ENCODE peak calls at places on chromosome 9, in eight cellular contexts. J is heart right ventricle, H is heart left ventricle, V is right cardiac atrium, Z is kidney, M is NT2/D1, B is mucosa of descending colon, K is iPS DF 6.9. A is an unnamed sample. For H3K4me1, the result is how much of the 10 kb centered on the place peaks cover.

GRCh38 chr9:16671591-16672137 is 198.8 kb downstream of the BNC2 start:
- DNase-seq in M (no peak), H (no peak), J (no peak), Z (no peak), K (no peak), V (no peak), B (no peak), A (no peak)

GRCh38 chr9:15606667-15607472 is 54.0 kb downstream of the CCDC171 start:
- DNase-seq in B (no peak), M (no peak), V (no peak), H (no peak), K (no peak), Z (no peak), J (peak), A (no peak)

GRCh38 chr9:9914174-9914573 is 698.6 kb downstream of the PTPRD start:
- DNase-seq in V (no peak), B (no peak), J (no peak), H (no peak), Z (no peak), M (no peak), K (no peak), A (no peak)

GRCh38 chr9:42388846-42389245 is 205.4 kb downstream of the SPATA31A6 start:
- DNase-seq in Z (no peak), H (no peak), K (no peak), J (no peak), B (no peak), V (no peak), M (no peak), A (no peak)

GRCh38 chr9:106657951-106658350 is 205.0 kb upstream of the ZNF462 start:
- DNase-seq in K (no peak), H (no peak), M (no peak), V (no peak), B (no peak), Z (no peak), J (no peak), A (no peak)

GRCh38 chr9:34454571-34455065 is 3.8 kb downstream of the FAM219A start:
- DNase-seq in Z (no peak), M (no peak), V (peak), H (peak), B (no peak), K (no peak), J (peak), A (peak)

GRCh38 chr9:126155756-126156664 is 170.6 kb upstream of the MVB12B start:
- DNase-seq in B (no peak), H (no peak), K (no peak), Z (peak), J (no peak), V (no peak), M (no peak), A (no peak)

GRCh38 chr9:132754236-132754635 is 84.0 kb downstream of the GTF3C4 start:
- DNase-seq in Z (peak), J (no peak), M (no peak), H (no peak), B (no peak), K (no peak), V (no peak), A (no peak)

GRCh38 chr9:20253635-20254034 is 368.7 kb downstream of the MLLT3 start:
- DNase-seq in M (no peak), V (no peak), H (no peak), B (no peak), K (no peak), Z (no peak), J (no peak), A (no peak)

GRCh38 chr9:115694014-115694413 is 459.6 kb upstream of the PAPPA start:
- DNase-seq in H (no peak), K (peak), J (peak), M (peak), V (peak), Z (no peak), B (no peak), A (no peak)

GRCh38 chr9:92171822-92172221 is 56.6 kb upstream of the SPTLC1 start:
- DNase-seq in V (no peak), M (no peak), B (no peak), J (no peak), K (no peak), Z (no peak), H (no peak), A (no peak)

GRCh38 chr9:130354806-130355205 is 89.2 kb downstream of the HMCN2 start:
- DNase-seq in J (no peak), M (no peak), Z (peak), H (no peak), V (no peak), B (no peak), K (no peak), A (peak)

GRCh38 chr9:96376926-96377874 is 6.3 kb downstream of the SLC35D2 start:
- DNase-seq in Z (no peak), K (no peak), B (no peak), H (no peak), J (no peak), M (no peak), V (no peak), A (no peak)

GRCh38 chr9:10048994-10049393 is 563.8 kb downstream of the PTPRD start:
- DNase-seq in B (no peak), H (no peak), K (no peak), Z (no peak), J (no peak), V (no peak), M (no peak), A (no peak)

GRCh38 chr9:36399980-36400331 is at the start of gene RNF38:
- DNase-seq in K (no peak), H (no peak), M (no peak), J (no peak), Z (no peak), V (no peak), B (no peak), A (no peak)

GRCh38 chr9:20492772-20493171 is 129.5 kb downstream of the MLLT3 start:
- DNase-seq in M (no peak), J (no peak), H (no peak), Z (no peak), V (no peak), K (no peak), B (no peak), A (no peak)

GRCh38 chr9:133880851-133881634 is 111.1 kb downstream of the VAV2 start:
- DNase-seq in Z (no peak), M (no peak), V (no peak), K (no peak), B (no peak), H (no peak), J (no peak), A (no peak)

GRCh38 chr9:116860509-116861120 is 173.5 kb downstream of the TRIM32 start:
- DNase-seq in B (peak), K (peak), J (peak), M (peak), H (peak), V (peak), Z (peak), A (peak)

GRCh38 chr9:110969971-110970381 is 68.3 kb downstream of the LPAR1 start:
- DNase-seq in B (no peak), M (no peak), Z (no peak), V (no peak), H (no peak), K (no peak), J (no peak), A (no peak)

GRCh38 chr9:97672403-97672802 is 24.7 kb downstream of the XPA start:
- DNase-seq in M (no peak), K (no peak), V (no peak), H (no peak), J (no peak), Z (no peak), B (no peak), A (no peak)

GRCh38 chr9:71691036-71691435 is 77.3 kb downstream of the CEMIP2 start:
- DNase-seq in J (no peak), B (no peak), H (no peak), V (no peak), Z (no peak), K (no peak), M (no peak), A (no peak)

GRCh38 chr9:91182429-91182828 is 179.3 kb downstream of the AUH start:
- DNase-seq in M (no peak), Z (no peak), V (no peak), J (no peak), K (no peak), H (no peak), B (peak), A (no peak)

GRCh38 chr9:132042324-132042723 is 37.3 kb downstream of the MED27 start:
- DNase-seq in V (no peak), K (no peak), M (no peak), H (no peak), J (no peak), Z (no peak), B (no peak), A (no peak)

GRCh38 chr9:93287189-93287552 is 103.2 kb downstream of the WNK2 start:
- DNase-seq in Z (no peak), V (no peak), J (no peak), M (no peak), H (no peak), K (no peak), B (no peak), A (no peak)

GRCh38 chr9:97703437-97704326 is 6.5 kb upstream of the XPA start:
- DNase-seq in H (no peak), B (no peak), Z (no peak), V (no peak), M (no peak), J (no peak), K (no peak), A (no peak)

GRCh38 chr9:88776717-88777497 is 214.4 kb upstream of the S1PR3 start:
- DNase-seq in Z (no peak), K (no peak), M (no peak), B (no peak), V (no peak), J (no peak), H (no peak), A (no peak)

GRCh38 chr9:120621941-120622340 is 42.0 kb upstream of the CDK5RAP2 start:
- DNase-seq in V (no peak), H (no peak), J (no peak), K (no peak), Z (no peak), M (no peak), B (no peak), A (no peak)

GRCh38 chr9:69579749-69580581 is 92.2 kb downstream of the APBA1 start:
- DNase-seq in B (no peak), Z (no peak), V (no peak), K (no peak), H (no peak), J (no peak), M (no peak), A (no peak)

GRCh38 chr9:69582544-69583297 is 89.5 kb downstream of the APBA1 start:
- DNase-seq in K (no peak), H (peak), M (no peak), J (peak), B (no peak), V (peak), Z (no peak), A (no peak)

GRCh38 chr9:69583641-69584234 is 88.4 kb downstream of the APBA1 start:
- DNase-seq in K (no peak), V (no peak), Z (no peak), J (no peak), M (no peak), H (no peak), B (no peak), A (no peak)

GRCh38 chr9:69580582-69580945 is 91.6 kb downstream of the APBA1 start:
- DNase-seq in M (no peak), Z (no peak), H (no peak), B (no peak), V (no peak), J (no peak), K (no peak), A (no peak)

GRCh38 chr9:69582018-69582417 is 90.2 kb downstream of the APBA1 start:
- DNase-seq in J (no peak), Z (no peak), M (no peak), V (no peak), K (no peak), H (no peak), B (no peak), A (no peak)
- H3K4me3 ChIP-seq in J (no peak), Z (no peak), M (no peak), V (no peak), K (no peak), H (no peak), B (no peak), A (no peak)

GRCh38 chr9:136529516-136530471 is 16.1 kb downstream of the NOTCH1 start:
- DNase-seq in H (peak), B (no peak), V (no peak), Z (no peak), J (peak), M (no peak), K (no peak), A (no peak)
- H3K4me1 ChIP-seq in H (half or more), B (half or more), V (under half), Z (under half), J (half or more), M (under half), K (under half), A (half or more)

GRCh38 chr9:128101231-128101641 is 26.3 kb downstream of the PTGES2 start:
- DNase-seq in Z (peak), M (no peak), H (no peak), V (no peak), B (peak), K (no peak), J (no peak), A (peak)
- H3K4me3 ChIP-seq in Z (peak), M (no peak), H (no peak), V (no peak), B (no peak), K (no peak), J (no peak), A (peak)

GRCh38 chr9:137243626-137244485 is 2.8 kb downstream of the TUBB4B start:
- DNase-seq in Z (no peak), H (no peak), J (no peak), K (no peak), B (no peak), M (no peak), V (peak), A (no peak)

GRCh38 chr9:137240321-137240840 is 706 bp upstream of the TUBB4B start:
- DNase-seq in M (no peak), J (peak), K (no peak), Z (peak), B (peak), V (peak), H (peak), A (peak)

GRCh38 chr9:137242329-137243204 is 1.5 kb downstream of the TUBB4B start:
- DNase-seq in Z (no peak), B (peak), M (no peak), H (no peak), K (no peak), V (no peak), J (no peak), A (no peak)

GRCh38 chr9:137241490-137242328 is 622 bp downstream of the TUBB4B start:
- DNase-seq in Z (peak), K (no peak), M (no peak), V (peak), B (peak), H (peak), J (peak), A (peak)

GRCh38 chr9:137240841-137241489 is at the start of gene TUBB4B:
- DNase-seq in J (peak), M (peak), V (peak), K (peak), B (peak), Z (peak), H (peak), A (peak)
- H3K4me1 ChIP-seq in J (under half), M (half or more), V (under half), K (under half), B (half or more), Z (under half), H (under half), A (half or more)

DNA sequence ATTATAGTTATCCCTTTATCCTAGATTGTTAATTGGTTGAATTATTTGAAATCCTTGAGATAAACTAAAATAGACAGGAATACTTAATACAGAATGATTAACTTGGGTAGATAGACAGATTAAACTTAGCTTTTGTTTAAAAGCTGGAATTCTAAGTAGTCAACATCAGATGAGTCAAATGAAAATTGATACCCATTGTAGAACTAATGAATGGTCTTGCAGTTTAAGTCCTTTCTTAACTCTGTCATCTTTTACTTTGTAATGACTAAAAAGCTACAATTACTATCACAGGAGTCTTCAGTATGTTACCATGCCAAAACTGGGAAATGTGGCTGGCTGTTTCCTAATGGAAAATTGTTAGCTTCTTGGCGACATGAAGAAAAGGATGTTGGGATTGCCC is 20.3 kb upstream of the ANXA1 start:
- DNase-seq in H (no peak), B (no peak), K (no peak), Z (no peak), J (no peak), M (no peak), V (no peak), A (no peak)
- H3K4me3 ChIP-seq in H (peak), B (no peak), K (no peak), Z (no peak), J (peak), M (no peak), V (no peak), A (peak)

A was measured in psoas muscle.